ENCODE peak calls at places on chromosomes 6 and 20, in ten cellular contexts. W is GM23338, F is adrenal gland, A is cardiac fibroblast, T is foreskin fibroblast, V is heart left ventricle, B is transverse colon, I is heart right ventricle, E is endothelial cell of umbilical vein, S is upper lobe of right lung. M is an unnamed sample.

GRCh38 chr20:49432562-49432961 is 49.9 kb downstream of the KCNB1 start:
- DNase-seq in W (peak), F (no peak), A (no peak), T (no peak), V (no peak), B (no peak), I (no peak), E (no peak), S (no peak), M (no peak)

GRCh38 chr6:68211242-68211795 is 423.8 kb upstream of the ADGRB3 start:
- DNase-seq in W (no peak), F (no peak), A (peak), T (peak), V (no peak), B (no peak), I (no peak), E (no peak), S (no peak), M (no peak)

GRCh38 chr6:87213364-87213763 is 58.0 kb downstream of the ZNF292 start:
- DNase-seq in W (no peak), F (no peak), A (no peak), T (no peak), V (no peak), B (peak), I (no peak), E (no peak), S (no peak), M (no peak)

GRCh38 chr20:56630086-56630493 is 984 bp downstream of the TFAP2C start:
- DNase-seq in W (peak), F (no peak), A (no peak), T (peak), V (no peak), B (peak), I (no peak), E (no peak), S (peak), M (no peak)

GRCh38 chr20:20439602-20440001 is 71.7 kb downstream of the INSM1 start:
- DNase-seq in W (no peak), F (no peak), A (no peak), T (no peak), V (no peak), B (no peak), I (no peak), E (no peak), S (no peak), M (no peak)

GRCh38 chr6:138036111-138036510 is 71.1 kb downstream of the PERP start:
- DNase-seq in W (peak), F (no peak), A (no peak), T (no peak), V (no peak), B (peak), I (no peak), E (no peak), S (no peak), M (no peak)

GRCh38 chr20:24438331-24438730 is 31.1 kb upstream of the SYNDIG1 start:
- DNase-seq in W (no peak), F (no peak), A (no peak), T (no peak), V (no peak), B (no peak), I (no peak), E (no peak), S (no peak), M (no peak)

GRCh38 chr20:11375966-11376365 is 541.7 kb upstream of the BTBD3 start:
- DNase-seq in W (no peak), F (no peak), A (no peak), T (no peak), V (no peak), B (no peak), I (no peak), E (no peak), S (no peak), M (no peak)

GRCh38 chr6:158475344-158476302 is 84.3 kb upstream of the TMEM181 start:
- DNase-seq in W (no peak), F (no peak), A (peak), T (peak), V (no peak), B (peak), I (peak), E (peak), S (no peak), M (no peak)

GRCh38 chr6:16238057-16238657 is at the start of gene GMPR:
- DNase-seq in W (peak), F (peak), A (peak), T (peak), V (peak), B (peak), I (peak), E (peak), S (peak), M (peak)

GRCh38 chr6:3965071-3965718 is 113.7 kb downstream of the FAM217A start:
- DNase-seq in W (no peak), F (no peak), A (peak), T (peak), V (no peak), B (no peak), I (no peak), E (peak), S (no peak), M (no peak)

GRCh38 chr20:56995635-56996075 is 270.8 kb downstream of the BMP7 start:
- DNase-seq in W (peak), F (no peak), A (no peak), T (no peak), V (no peak), B (no peak), I (no peak), E (no peak), S (no peak), M (no peak)

GRCh38 chr20:17615645-17616479 is 46.0 kb downstream of the DSTN start:
- DNase-seq in W (no peak), F (no peak), A (no peak), T (no peak), V (no peak), B (peak), I (no peak), E (no peak), S (peak), M (peak)

GRCh38 chr6:23027281-23027680 is 457.9 kb downstream of the HDGFL1 start:
- DNase-seq in W (no peak), F (no peak), A (no peak), T (no peak), V (no peak), B (no peak), I (no peak), E (no peak), S (no peak), M (no peak)

GRCh38 chr6:116210750-116211425 is 43.0 kb downstream of the TSPYL4 start:
- DNase-seq in W (no peak), F (peak), A (peak), T (peak), V (peak), B (no peak), I (peak), E (no peak), S (no peak), M (no peak)

GRCh38 chr6:46776070-46776752 is 17.0 kb upstream of the MEP1A start:
- DNase-seq in W (no peak), F (no peak), A (no peak), T (no peak), V (no peak), B (no peak), I (no peak), E (no peak), S (no peak), M (no peak)

GRCh38 chr6:10746915-10747250 is 722 bp upstream of the TMEM14B start:
- DNase-seq in W (no peak), F (no peak), A (no peak), T (no peak), V (no peak), B (no peak), I (no peak), E (no peak), S (no peak), M (no peak)

GRCh38 chr6:89763550-89763949 is 56.0 kb downstream of the MDN1 start:
- DNase-seq in W (no peak), F (no peak), A (peak), T (peak), V (no peak), B (no peak), I (no peak), E (no peak), S (no peak), M (no peak)

DNA sequence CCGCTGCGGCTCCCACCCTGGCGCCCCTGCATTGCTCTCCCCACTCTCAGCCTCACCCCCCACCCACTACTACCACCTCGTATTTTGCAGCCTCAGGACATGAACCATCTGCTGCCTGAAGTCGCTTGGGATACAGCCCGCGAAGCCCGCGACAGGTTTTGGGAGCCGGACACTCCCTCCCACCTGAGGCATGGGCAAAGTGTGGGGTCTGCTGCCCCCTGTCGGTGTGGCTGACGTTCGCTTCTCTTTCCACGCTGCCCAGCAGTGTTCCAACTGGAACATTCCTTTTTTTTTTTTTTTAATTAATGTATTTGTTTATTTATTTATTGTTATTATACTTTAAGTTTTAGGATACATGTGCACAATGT is 15.3 kb upstream of the LPA start:
- DNase-seq in W (peak), F (peak), A (no peak), T (no peak), V (no peak), B (no peak), I (no peak), E (no peak), S (peak), M (no peak)
- TF ChIP-seq CTCF in W (peak), F (peak), A (no peak), T (no peak), V (no peak), B (no peak), I (no peak), E (no peak), S (peak), M (no peak)

DNA sequence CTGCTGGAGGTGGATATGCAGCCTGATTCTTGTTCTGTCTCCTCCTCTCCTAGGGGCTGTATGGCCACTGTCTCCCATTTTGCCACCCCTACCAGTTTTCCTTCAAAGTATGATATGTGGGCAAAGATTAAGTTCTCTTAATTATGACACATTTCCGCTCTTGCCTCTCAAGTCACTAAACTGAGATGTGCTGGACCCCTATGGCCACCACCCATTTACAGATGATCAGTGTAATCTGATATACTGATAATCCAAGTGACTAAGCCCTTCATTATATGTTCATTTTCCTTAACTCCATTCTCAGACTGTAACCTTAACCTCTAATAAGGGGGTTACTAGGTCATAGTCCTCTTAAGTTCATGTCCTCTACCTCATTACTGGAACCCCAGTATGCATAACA is 711 bp upstream of the C20orf141 start:
- DNase-seq in W (no peak), F (no peak), A (no peak), T (no peak), V (no peak), B (no peak), I (no peak), E (no peak), S (no peak), M (no peak)
- H3K4me3 ChIP-seq in W (no peak), F (no peak), A (no peak), T (no peak), V (no peak), B (no peak), I (no peak), E (no peak), S (no peak), M (no peak)

GRCh38 chr20:2244993-2245392 is 50.8 kb upstream of the TGM3 start:
- DNase-seq in W (peak), F (no peak), A (no peak), T (no peak), V (no peak), B (no peak), I (no peak), E (no peak), S (no peak), M (no peak)
- TF ChIP-seq CTCF in W (no peak), F (no peak), A (no peak), T (no peak), V (no peak), B (no peak), I (no peak), E (no peak), S (no peak), M (no peak)

DNA sequence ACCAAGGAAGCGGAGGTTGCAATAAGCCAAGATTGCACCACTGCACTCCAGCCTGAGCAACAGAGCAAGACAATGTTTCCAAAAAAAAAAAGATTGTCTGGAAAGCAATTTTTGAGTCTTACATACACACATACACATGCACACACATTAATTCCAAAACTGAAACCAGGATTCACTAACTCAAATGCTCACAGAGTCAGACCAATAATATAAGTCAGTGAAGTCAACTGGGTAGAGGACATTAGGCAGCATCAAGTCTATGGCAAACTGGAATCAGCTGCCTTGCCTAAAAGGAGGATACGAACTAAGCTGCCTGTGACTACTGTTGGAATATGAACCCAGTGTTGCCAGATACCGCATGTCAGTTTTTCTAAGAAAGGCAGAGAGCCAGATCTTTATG is 15.7 kb downstream of the REM1 start:
- DNase-seq in W (no peak), F (no peak), A (no peak), T (no peak), V (no peak), B (no peak), I (no peak), E (no peak), S (no peak), M (no peak)
- H3K4me3 ChIP-seq in W (no peak), F (no peak), A (no peak), T (no peak), V (no peak), B (no peak), I (no peak), E (no peak), S (no peak), M (no peak)

GRCh38 chr6:52697903-52698302 is 27.0 kb downstream of the TMEM14A start:
- DNase-seq in W (peak), F (no peak), A (peak), T (no peak), V (no peak), B (no peak), I (no peak), E (peak), S (no peak), M (no peak)
- TF ChIP-seq CTCF in W (peak), F (no peak), A (no peak), T (no peak), V (no peak), B (no peak), I (no peak), E (no peak), S (no peak), M (no peak)

M was measured in coronary artery.